ENCODE peak calls at places on chromosomes 5 and 9, in seven cellular contexts. E is activated CD8-positive, alpha-beta T cell treated with anti-CD3 and anti-CD28 coated beads for 36 hours; L is left colon; K is GDM1; B is IMR-90; R is cerebellar cortex; X is iPS-NIHi11. M is an unnamed sample.

GRCh38 chr9:15191358-15191757 is 115.7 kb downstream of the TTC39B start:
- DNase-seq in E (peak; percentile 41), L (no peak), K (no peak), B (no peak), R (no peak), X (no peak), M (no peak)

GRCh38 chr9:38018964-38019602 is 49.9 kb downstream of the SHB start:
- DNase-seq in E (no peak), L (peak; percentile 41), K (no peak), B (peak; percentile 89), R (no peak), X (no peak), M (no peak)

GRCh38 chr5:140131967-140132409 is 6.3 kb downstream of the IGIP start:
- DNase-seq in E (peak; percentile 30), L (no peak), K (peak; percentile 64), B (peak; percentile 97), R (no peak), X (no peak), M (no peak)

GRCh38 chr9:104776787-104777186 is 12.9 kb downstream of the NIPSNAP3B start:
- DNase-seq in E (no peak), L (no peak), K (no peak), B (peak; percentile 34), R (no peak), X (no peak), M (no peak)

GRCh38 chr9:7545766-7546165 is 253.8 kb downstream of the DMAC1 start:
- DNase-seq in E (no peak), L (no peak), K (no peak), B (no peak), R (no peak), X (no peak), M (no peak)

GRCh38 chr9:77092536-77092935 is 73.1 kb downstream of the FOXB2 start:
- DNase-seq in E (no peak), L (no peak), K (no peak), B (no peak), R (no peak), X (peak; percentile 41), M (no peak)

GRCh38 chr9:78130004-78130403 is 98.4 kb upstream of the GNAQ start:
- DNase-seq in E (peak; percentile 9), L (no peak), K (peak; percentile 40), B (no peak), R (peak; percentile 44), X (peak; percentile 70), M (no peak)

GRCh38 chr9:1747568-1747967 is 267.6 kb upstream of the SMARCA2 start:
- DNase-seq in E (no peak), L (no peak), K (no peak), B (no peak), R (no peak), X (no peak), M (no peak)

GRCh38 chr5:72160959-72161358 is 53.7 kb downstream of the MAP1B start:
- DNase-seq in E (no peak), L (no peak), K (no peak), B (peak; percentile 83), R (no peak), X (no peak), M (no peak)

GRCh38 chr9:90805006-90805993 is 3.7 kb downstream of the SYK start:
- DNase-seq in E (no peak), L (no peak), K (no peak), B (no peak), R (no peak), X (no peak), M (no peak)

GRCh38 chr5:96961053-96961452 is 25.2 kb downstream of the LNPEP start:
- DNase-seq in E (no peak), L (no peak), K (no peak), B (no peak), R (no peak), X (no peak), M (no peak)

GRCh38 chr5:53249529-53249928 is 140.0 kb upstream of the MOCS2 start:
- DNase-seq in E (no peak), L (no peak), K (no peak), B (peak; percentile 98), R (no peak), X (no peak), M (no peak)

GRCh38 chr5:158166424-158166823 is 307.5 kb upstream of the CLINT1 start:
- DNase-seq in E (no peak), L (no peak), K (no peak), B (no peak), R (no peak), X (no peak), M (no peak)

GRCh38 chr5:33890633-33891032 is 1.2 kb downstream of the ADAMTS12 start:
- DNase-seq in E (no peak), L (no peak), K (no peak), B (peak; percentile 51), R (no peak), X (peak; percentile 37), M (no peak)

GRCh38 chr9:37010976-37011375 is 23.1 kb downstream of the PAX5 start:
- DNase-seq in E (no peak), L (no peak), K (no peak), B (no peak), R (no peak), X (no peak), M (no peak)

GRCh38 chr9:77421506-77422265 is 226.4 kb downstream of the GNA14 start:
- DNase-seq in E (no peak), L (no peak), K (no peak), B (peak; percentile 32), R (no peak), X (no peak), M (no peak)

GRCh38 chr9:114929166-114929565 is 1.2 kb downstream of the TNFSF8 start:
- DNase-seq in E (no peak), L (no peak), K (no peak), B (no peak), R (no peak), X (no peak), M (no peak)

GRCh38 chr9:115291841-115292240 is 173.9 kb upstream of the TNC start:
- DNase-seq in E (no peak), L (peak; percentile 83), K (no peak), B (peak; percentile 52), R (no peak), X (no peak), M (no peak)

GRCh38 chr5:94693043-94693822 is 74.8 kb downstream of the SLF1 start:
- DNase-seq in E (no peak), L (no peak), K (peak; percentile 1), B (peak; percentile 93), R (peak; percentile 89), X (no peak), M (no peak)

GRCh38 chr5:147400836-147401235 is 109.0 kb downstream of the DPYSL3 start:
- DNase-seq in E (no peak), L (no peak), K (no peak), B (peak; percentile 67), R (no peak), X (no peak), M (no peak)

GRCh38 chr5:126499742-126500396 is 76.7 kb downstream of the GRAMD2B start:
- DNase-seq in E (peak; percentile 29), L (no peak), K (no peak), B (no peak), R (no peak), X (peak; percentile 44), M (no peak)

GRCh38 chr5:26388946-26389345 is 649.4 kb downstream of the CDH9 start:
- DNase-seq in E (no peak), L (no peak), K (no peak), B (no peak), R (peak; percentile 8), X (no peak), M (no peak)

GRCh38 chr9:113501129-113501686 is 37.7 kb downstream of the RGS3 start:
- DNase-seq in E (no peak), L (no peak), K (no peak), B (no peak), R (no peak), X (peak; percentile 67), M (no peak)

GRCh38 chr9:75452512-75452911 is 364.2 kb downstream of the OSTF1 start:
- DNase-seq in E (no peak), L (no peak), K (no peak), B (no peak), R (no peak), X (no peak), M (no peak)

GRCh38 chr5:64340293-64340692 is 165.5 kb upstream of the RGS7BP start:
- DNase-seq in E (no peak), L (no peak), K (no peak), B (no peak), R (no peak), X (no peak), M (no peak)

GRCh38 chr9:33466565-33467495 is 6.9 kb downstream of the NOL6 start:
- DNase-seq in E (peak; percentile 82), L (peak; percentile 39), K (no peak), B (peak; percentile 24), R (peak; percentile 54), X (peak; percentile 94), M (peak; percentile 11)

GRCh38 chr5:149414405-149415244 is 35.5 kb upstream of the IL17B start:
- DNase-seq in E (no peak), L (no peak), K (no peak), B (peak; percentile 79), R (no peak), X (no peak), M (no peak)

GRCh38 chr9:73042155-73042554 is 89.3 kb upstream of the ALDH1A1 start:
- DNase-seq in E (no peak), L (no peak), K (no peak), B (no peak), R (no peak), X (no peak), M (no peak)

GRCh38 chr9:124205686-124206352 is 51.9 kb upstream of the NEK6 start:
- DNase-seq in E (no peak), L (no peak), K (no peak), B (no peak), R (no peak), X (no peak), M (no peak)

GRCh38 chr5:154214236-154215106 is 23.9 kb downstream of the GALNT10 start:
- DNase-seq in E (peak; percentile 25), L (no peak), K (no peak), B (peak; percentile 80), R (no peak), X (no peak), M (no peak)

GRCh38 chr9:125121156-125121555 is 22.2 kb downstream of the SCAI start:
- DNase-seq in E (no peak), L (no peak), K (no peak), B (no peak), R (no peak), X (peak; percentile 46), M (no peak)

GRCh38 chr5:15538516-15538915 is 38.5 kb downstream of the FBXL7 start:
- DNase-seq in E (no peak), L (no peak), K (no peak), B (no peak), R (no peak), X (no peak), M (no peak)

GRCh38 chr9:134010310-134010709 is 15.0 kb upstream of the BRD3OS start:
- DNase-seq in E (no peak), L (no peak), K (no peak), B (no peak), R (no peak), X (no peak), M (no peak)

GRCh38 chr5:115289104-115289503 is 7.3 kb downstream of the CCDC112 start:
- DNase-seq in E (no peak), L (no peak), K (peak; percentile 15), B (no peak), R (no peak), X (no peak), M (no peak)

GRCh38 chr9:137369911-137370630 is 52.9 kb downstream of the EXD3 start:
- DNase-seq in E (no peak), L (no peak), K (no peak), B (no peak), R (no peak), X (no peak), M (no peak)

GRCh38 chr9:4066120-4066519 is 233.7 kb downstream of the GLIS3 start:
- DNase-seq in E (no peak), L (no peak), K (no peak), B (no peak), R (no peak), X (no peak), M (no peak)

GRCh38 chr9:94144394-94144793 is 60.1 kb downstream of the PTPDC1 start:
- DNase-seq in E (no peak), L (no peak), K (no peak), B (no peak), R (no peak), X (no peak), M (no peak)

GRCh38 chr5:155260798-155261197 is 247.2 kb downstream of the KIF4B start:
- DNase-seq in E (no peak), L (no peak), K (no peak), B (no peak), R (peak; percentile 5), X (peak; percentile 52), M (no peak)